ENCODE peak calls at places on chromosomes 13 and 19, in nine cellular contexts. X, O, N, A, I, J, R, G and Q are unnamed samples.

GRCh38 chr19:48630289-48631036 is 6.7 kb downstream of the DBP start:
- DNase-seq in N (no peak), I (peak; percentile 81), A (no peak), X (no peak), G (peak; percentile 82), O (no peak), J (no peak), R (peak; percentile 81), Q (peak; percentile 95)

GRCh38 chr13:78601124-78601885 is 2.0 kb downstream of the POU4F1 start:
- DNase-seq in J (no peak), I (peak; percentile 65), A (no peak), X (no peak), O (no peak), R (no peak), N (no peak), G (no peak), Q (no peak)

GRCh38 chr13:77521194-77521593 is 14.3 kb upstream of the SCEL start:
- DNase-seq in X (no peak), O (peak; percentile 88), G (no peak), A (no peak), N (no peak), R (no peak), J (peak; percentile 34), I (no peak), Q (no peak)

GRCh38 chr13:80883545-80883944 is 542.6 kb upstream of the SPRY2 start:
- DNase-seq in J (no peak), R (no peak), A (no peak), G (no peak), X (no peak), N (no peak), I (no peak), O (no peak), Q (no peak)

GRCh38 chr13:19181021-19181620 is 503 bp downstream of the TUBA3C start:
- DNase-seq in O (no peak), N (no peak), X (no peak), I (no peak), A (no peak), G (no peak), R (no peak), J (peak; percentile 60), Q (peak; percentile 19)

GRCh38 chr13:77002590-77003190 is 10.8 kb downstream of the CLN5 start:
- DNase-seq in I (no peak), X (peak; percentile 23), A (peak; percentile 32), O (peak; percentile 22), J (no peak), R (no peak), N (no peak), G (no peak), Q (no peak)

GRCh38 chr19:17159466-17160393 is 55.4 kb upstream of the USE1 start:
- DNase-seq in O (no peak), J (no peak), N (no peak), X (peak; percentile 56), A (no peak), R (no peak), G (no peak), I (peak; percentile 64), Q (no peak)

GRCh38 chr13:52159159-52159982 is at the start of gene NEK3:
- DNase-seq in R (peak; percentile 65), G (peak; percentile 78), J (peak; percentile 92), N (peak; percentile 41), I (peak; percentile 86), A (peak; percentile 65), O (peak; percentile 75), X (peak; percentile 59), Q (peak; percentile 66)

GRCh38 chr13:113117956-113118327 is 4.7 kb upstream of the F10 start:
- DNase-seq in X (no peak), I (no peak), N (no peak), A (no peak), J (no peak), O (no peak), G (no peak), R (no peak), Q (peak; percentile 10)

DNA sequence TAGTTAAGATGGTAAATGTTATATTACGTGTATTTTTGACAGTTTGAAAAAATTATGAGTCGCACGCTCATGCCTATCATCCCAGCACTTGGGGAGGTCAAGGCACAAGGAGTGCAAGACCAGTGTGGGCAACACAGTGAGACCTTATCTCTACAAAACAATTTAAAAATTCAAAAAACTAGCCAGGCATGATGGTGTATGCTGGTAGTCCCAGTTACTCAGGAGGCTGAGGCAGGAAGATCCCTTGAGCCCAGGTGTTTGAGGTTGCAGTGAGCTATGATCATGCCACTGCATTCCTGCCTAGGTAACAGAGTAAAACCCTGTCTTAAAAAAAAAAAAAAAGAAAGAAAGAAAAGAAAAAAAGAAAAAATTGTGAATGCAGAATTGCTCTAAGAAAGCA is 58.0 kb downstream of the TBC1D4 start:
- DNase-seq in R (no peak), N (no peak), I (no peak), J (no peak), A (no peak), G (no peak), X (no peak), O (no peak), Q (no peak)
- H3K4me3 ChIP-seq in R (no peak overlapping the region), N (no peak overlapping the region), I (no peak overlapping the region), J (no peak overlapping the region), A (no peak overlapping the region), G (no peak overlapping the region), X (no peak overlapping the region), O (no peak overlapping the region), Q (no peak overlapping the region)

DNA sequence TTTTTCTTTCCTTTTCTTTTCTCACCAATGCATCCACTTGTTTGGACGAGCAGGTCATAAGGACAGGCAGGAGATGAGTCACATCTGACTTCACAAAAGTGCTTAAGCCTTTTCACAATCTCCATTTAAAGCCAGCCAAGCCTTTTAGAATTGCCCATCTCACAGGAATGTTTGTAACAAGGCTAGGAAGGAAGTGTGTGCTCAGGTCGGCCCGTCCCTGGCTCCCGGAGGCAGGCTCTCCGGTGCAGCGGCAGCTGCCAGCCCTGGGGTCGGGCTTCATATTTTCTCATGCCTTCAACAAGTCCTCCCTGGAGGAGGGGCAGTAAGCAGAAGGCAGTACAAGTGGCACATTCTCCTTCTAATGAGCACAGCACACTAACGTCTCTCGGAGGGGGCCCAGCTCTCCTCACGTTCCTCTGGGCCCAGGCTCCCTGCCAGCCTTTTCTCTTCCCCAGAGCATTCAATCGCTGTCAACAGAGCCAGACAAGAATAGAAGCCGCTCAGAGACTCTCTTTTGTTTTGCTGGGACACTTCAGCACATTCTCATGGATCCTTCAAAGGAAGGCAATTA is 180.5 kb downstream of the COL4A1 start:
- DNase-seq in J (peak; percentile 92), I (no peak), G (no peak), N (no peak), R (peak; percentile 37), A (no peak), O (peak; percentile 76), X (no peak), Q (no peak)
- TF ChIP-seq EP300 in J (no peak), I (no peak), G (no peak), N (peak; percentile 71), R (no peak), A (no peak), O (no peak), X (no peak), Q (no peak)

GRCh38 chr19:45070861-45071544 is 5.3 kb downstream of the ZNF296 start:
- DNase-seq in R (no peak), G (no peak), X (no peak), J (no peak), O (no peak), I (no peak), N (no peak), A (no peak), Q (peak; percentile 83)

GRCh38 chr19:45070214-45070613 is 6.1 kb downstream of the ZNF296 start:
- DNase-seq in R (no peak), I (no peak), N (no peak), G (no peak), X (no peak), J (no peak), O (no peak), A (no peak), Q (no peak)

GRCh38 chr19:45074744-45075143 is 1.5 kb downstream of the ZNF296 start:
- DNase-seq in J (no peak), G (no peak), A (no peak), O (no peak), I (no peak), X (no peak), R (no peak), N (no peak), Q (no peak)

GRCh38 chr19:45071545-45071938 is 4.7 kb downstream of the ZNF296 start:
- DNase-seq in N (no peak), I (no peak), O (no peak), A (no peak), G (no peak), X (no peak), J (no peak), R (no peak), Q (no peak)

DNA sequence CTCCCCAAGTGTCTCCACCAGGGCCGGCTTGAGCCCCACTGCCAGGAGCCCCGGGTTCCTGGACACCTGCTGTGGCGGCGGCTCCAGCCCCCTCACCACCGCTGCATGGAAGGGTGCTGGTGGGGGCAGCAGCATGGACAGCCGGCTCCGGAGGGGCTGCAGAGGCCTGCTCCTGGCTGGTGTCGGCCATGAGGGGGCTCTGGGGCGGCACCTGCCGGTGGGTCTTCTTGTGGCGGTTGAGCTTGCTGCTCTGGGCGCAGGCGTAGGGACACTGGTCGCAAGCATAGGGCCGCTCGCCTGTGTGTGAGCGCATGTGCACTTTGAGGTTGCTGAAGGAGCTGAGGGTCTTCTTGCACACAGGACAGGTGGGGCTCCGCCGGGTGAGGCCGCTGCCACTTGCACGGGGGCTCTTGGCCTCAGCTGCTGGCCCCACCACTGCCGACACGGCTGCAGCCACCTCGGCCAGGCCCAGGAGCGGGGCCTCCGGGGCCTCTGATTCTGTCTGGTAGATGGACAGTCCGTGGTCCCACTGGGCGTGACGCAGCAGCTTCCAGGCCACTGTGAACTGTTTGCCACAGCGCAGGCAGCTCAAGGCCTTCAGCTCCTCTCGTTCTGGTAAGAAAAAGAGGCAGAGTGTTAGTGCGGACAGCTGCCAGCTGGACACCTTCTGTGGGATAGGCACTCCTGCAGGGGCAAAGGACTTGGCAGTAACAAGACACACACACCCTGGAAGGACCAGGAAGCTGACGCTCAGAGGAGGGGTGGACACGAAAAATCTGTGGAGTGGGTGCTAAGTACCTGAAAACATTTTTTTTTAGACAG is 4.1 kb downstream of the ZNF296 start:
- DNase-seq in A (no peak), I (peak; percentile 60), O (no peak), G (no peak), J (no peak), N (no peak), R (no peak), X (no peak), Q (peak; percentile 78)
- TF ChIP-seq CTCF in A (no peak), I (peak; percentile 6), O (no peak), G (no peak), J (no peak), N (no peak), R (no peak), X (no peak), Q (no peak)

DNA sequence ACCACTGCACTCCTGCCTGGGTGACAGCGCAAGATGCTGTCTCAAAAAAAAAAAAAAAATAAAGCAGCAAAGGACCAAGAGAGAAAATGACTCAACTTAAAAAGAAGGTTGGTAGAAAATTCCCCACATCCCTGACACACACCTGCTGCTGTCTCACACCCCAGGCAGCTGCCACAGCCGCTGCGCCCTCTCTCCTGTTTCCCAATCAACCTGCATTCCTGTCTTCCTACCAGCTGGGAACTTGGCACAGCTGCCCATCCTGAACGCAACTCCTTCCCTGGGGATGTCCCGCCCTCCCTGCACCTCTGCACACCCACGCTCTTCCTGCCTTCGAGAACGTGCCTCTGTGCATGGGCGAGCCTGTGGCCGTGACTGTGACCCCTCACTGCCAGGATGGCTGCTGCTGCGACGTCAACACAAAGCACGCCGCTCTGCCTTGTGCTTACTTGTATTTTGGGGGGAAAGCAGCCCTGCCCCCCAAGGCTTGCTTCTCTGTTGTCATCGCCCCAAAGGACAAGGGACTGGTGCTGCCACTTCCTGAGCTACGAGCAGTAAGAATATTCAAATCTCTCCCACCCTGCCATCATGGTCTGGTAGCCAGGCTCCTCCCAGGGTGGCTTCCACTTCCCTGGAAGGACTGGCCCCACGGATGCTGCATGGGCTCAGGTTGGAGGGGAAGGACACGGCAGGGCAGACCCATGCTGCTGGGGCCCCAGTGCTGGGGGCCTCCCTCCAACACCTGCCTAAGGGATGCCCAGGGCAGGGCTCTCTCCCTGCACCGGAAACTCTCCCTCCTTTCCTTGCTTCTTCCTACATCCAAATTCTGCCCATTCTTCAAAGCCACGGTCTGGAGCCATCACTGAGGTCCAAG is 20.7 kb downstream of the SH3GL1 start:
- DNase-seq in J (no peak), G (no peak), R (no peak), I (no peak), O (peak; percentile 52), A (no peak), N (no peak), X (no peak), Q (peak; percentile 82)
- H3K4me3 ChIP-seq in J (no peak overlapping the region), G (no peak overlapping the region), R (no peak overlapping the region), I (no peak overlapping the region), O (no peak overlapping the region), A (no peak overlapping the region), N (no peak overlapping the region), X (no peak overlapping the region), Q (no peak overlapping the region)